ENCODE peak calls at places on chromosomes 5 and 9, in nine cellular contexts. Q, G, F, N, Y, P, R, L and B are unnamed samples. For H3K4me1, the result is how much of the 10 kb centered on the place peaks cover.

GRCh38 chr5:141866111-141866510 is 12.1 kb downstream of the PCDH1 start:
- DNase-seq in Q (peak), G (no peak), F (no peak), N (peak), Y (no peak), P (no peak), R (peak), L (no peak), B (no peak)

GRCh38 chr9:79731483-79731882 is 159.7 kb downstream of the TLE4 start:
- DNase-seq in Q (no peak), G (no peak), F (no peak), N (no peak), Y (no peak), P (no peak), R (no peak), L (no peak), B (no peak)

GRCh38 chr5:101102506-101102905 is 199.4 kb upstream of the ST8SIA4 start:
- DNase-seq in Q (no peak), G (no peak), F (no peak), N (peak), Y (no peak), P (no peak), R (no peak), L (no peak), B (no peak)

GRCh38 chr5:174317261-174317894 is 271.9 kb downstream of the NSG2 start:
- DNase-seq in Q (peak), G (no peak), F (no peak), N (peak), Y (peak), P (no peak), R (no peak), L (peak), B (peak)

GRCh38 chr5:54821445-54822330 is 163.7 kb downstream of the ESM1 start:
- DNase-seq in Q (no peak), G (no peak), F (no peak), N (no peak), Y (no peak), P (no peak), R (no peak), L (no peak), B (no peak)

GRCh38 chr5:74104469-74104868 is 478.5 kb downstream of the ARHGEF28 start:
- DNase-seq in Q (no peak), G (no peak), F (no peak), N (no peak), Y (no peak), P (no peak), R (peak), L (peak), B (no peak)

GRCh38 chr5:93249651-93250289 is 331.2 kb downstream of the NR2F1-AS1 start:
- DNase-seq in Q (no peak), G (no peak), F (no peak), N (peak), Y (no peak), P (no peak), R (no peak), L (peak), B (no peak)

GRCh38 chr5:52811067-52811749 is 23.5 kb downstream of the ITGA1 start:
- DNase-seq in Q (no peak), G (no peak), F (peak), N (peak), Y (no peak), P (no peak), R (no peak), L (peak), B (no peak)

GRCh38 chr5:65882278-65882677 is 44.1 kb upstream of the ERBIN start:
- DNase-seq in Q (no peak), G (no peak), F (no peak), N (no peak), Y (no peak), P (no peak), R (no peak), L (no peak), B (no peak)

GRCh38 chr5:103425686-103426454 is 136.7 kb downstream of the NUDT12 start:
- DNase-seq in Q (no peak), G (no peak), F (no peak), N (no peak), Y (no peak), P (no peak), R (no peak), L (peak), B (no peak)

GRCh38 chr5:176192094-176192721 is 46.0 kb upstream of the SIMC1 start:
- DNase-seq in Q (no peak), G (no peak), F (no peak), N (no peak), Y (no peak), P (no peak), R (no peak), L (no peak), B (no peak)

DNA sequence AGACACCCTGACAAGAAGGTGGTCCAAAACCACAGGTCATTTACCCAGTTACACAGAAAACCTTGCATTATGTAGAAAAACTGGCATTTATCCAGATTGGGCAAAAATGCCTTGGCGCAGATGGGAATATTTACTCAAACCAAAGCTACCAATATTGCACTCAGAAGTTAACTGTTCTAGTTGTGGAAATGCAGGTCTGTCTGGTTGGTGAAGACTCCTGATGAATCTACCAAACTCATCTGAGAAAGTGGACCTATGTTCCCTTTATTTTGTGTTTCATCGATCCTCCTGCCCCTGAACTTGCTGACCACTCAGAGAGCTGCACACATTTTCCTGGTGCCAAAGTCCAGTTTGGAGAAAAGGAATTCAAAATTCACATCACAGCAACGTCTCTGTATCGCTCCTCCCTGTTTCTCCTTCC is 85.2 kb upstream of the ALDH1A1 start:
- DNase-seq in Q (no peak), G (no peak), F (no peak), N (no peak), Y (no peak), P (no peak), R (no peak), L (peak), B (no peak)
- H3K4me1 ChIP-seq in Q (under half), G (under half), F (under half), N (under half), Y (under half), P (under half), R (under half), L (under half), B (under half)

GRCh38 chr5:6719896-6720560 is 6.8 kb downstream of the TENT4A start:
- DNase-seq in Q (no peak), G (no peak), F (no peak), N (no peak), Y (no peak), P (no peak), R (no peak), L (no peak), B (no peak)
- H3K4me1 ChIP-seq in Q (half or more), G (under half), F (half or more), N (under half), Y (under half), P (half or more), R (under half), L (under half), B (half or more)

DNA sequence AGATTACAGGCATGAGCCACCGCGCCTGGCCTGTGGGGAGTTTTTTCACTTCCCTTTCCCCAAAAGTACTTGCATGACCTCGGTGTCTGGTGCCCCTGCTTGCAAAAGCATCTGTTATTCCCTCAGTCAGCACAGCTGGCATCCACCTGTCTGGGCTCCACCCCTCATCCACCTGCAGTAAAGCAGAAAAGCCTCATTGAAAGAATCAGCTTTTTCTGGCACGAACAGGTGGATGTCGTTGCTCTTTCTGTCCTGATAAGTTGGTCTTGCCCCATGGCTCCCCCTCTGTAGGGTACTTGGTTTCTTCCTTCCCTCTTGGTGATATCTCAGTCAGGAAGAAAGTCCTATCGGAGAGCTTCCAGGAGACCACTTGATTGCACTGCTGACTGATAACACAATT is 37.4 kb downstream of the WWC1 start:
- DNase-seq in Q (peak), G (no peak), F (no peak), N (no peak), Y (peak), P (no peak), R (no peak), L (peak), B (no peak)
- H3K4me1 ChIP-seq in Q (under half), G (under half), F (under half), N (under half), Y (under half), P (under half), R (under half), L (under half), B (under half)

DNA sequence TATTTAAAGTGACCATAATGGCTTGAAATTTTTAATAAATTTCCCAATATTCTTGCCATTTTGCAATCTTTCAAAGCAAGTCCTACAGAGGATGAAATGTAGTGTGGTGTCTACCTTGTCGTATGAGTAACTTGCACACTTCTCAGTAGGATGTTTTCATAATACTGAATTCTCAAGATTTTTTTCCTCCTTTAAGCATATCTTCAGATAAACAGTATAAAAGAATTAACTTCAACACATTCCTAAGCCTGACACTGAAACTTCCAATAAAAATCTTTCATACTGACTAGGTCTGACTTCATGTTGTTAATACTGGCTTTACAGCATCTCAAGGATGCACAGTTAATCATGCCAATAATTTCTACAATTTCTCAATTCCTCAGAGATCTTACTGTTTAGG is 62.0 kb downstream of the DROSHA start:
- DNase-seq in Q (no peak), G (no peak), F (no peak), N (no peak), Y (no peak), P (no peak), R (no peak), L (no peak), B (no peak)
- H3K4me1 ChIP-seq in Q (under half), G (under half), F (under half), N (under half), Y (under half), P (under half), R (under half), L (under half), B (under half)

GRCh38 chr5:82334085-82334680 is 56.0 kb upstream of the RPS23 start:
- DNase-seq in Q (no peak), G (no peak), F (no peak), N (no peak), Y (no peak), P (no peak), R (no peak), L (no peak), B (no peak)
- H3K4me1 ChIP-seq in Q (under half), G (under half), F (half or more), N (under half), Y (under half), P (under half), R (under half), L (under half), B (half or more)

GRCh38 chr5:177471610-177472356 is 1.7 kb downstream of the DBN1 start:
- DNase-seq in Q (no peak), G (peak), F (peak), N (no peak), Y (no peak), P (peak), R (no peak), L (peak), B (no peak)
- H3K4me1 ChIP-seq in Q (half or more), G (under half), F (half or more), N (under half), Y (under half), P (under half), R (under half), L (under half), B (under half)

GRCh38 chr9:93588641-93589609 is 12.5 kb downstream of the PHF2 start:
- DNase-seq in Q (no peak), G (no peak), F (no peak), N (no peak), Y (no peak), P (no peak), R (no peak), L (no peak), B (no peak)

GRCh38 chr9:93591301-93591700 is 14.9 kb downstream of the PHF2 start:
- DNase-seq in Q (no peak), G (no peak), F (no peak), N (no peak), Y (no peak), P (no peak), R (no peak), L (no peak), B (no peak)

GRCh38 chr9:93587651-93588347 is 11.4 kb downstream of the PHF2 start:
- DNase-seq in Q (peak), G (no peak), F (no peak), N (no peak), Y (peak), P (no peak), R (no peak), L (no peak), B (no peak)

GRCh38 chr9:93590609-93591234 is 14.3 kb downstream of the PHF2 start:
- DNase-seq in Q (no peak), G (no peak), F (no peak), N (no peak), Y (no peak), P (no peak), R (no peak), L (no peak), B (no peak)

GRCh38 chr9:93589688-93590087 is 13.3 kb downstream of the PHF2 start:
- DNase-seq in Q (peak), G (no peak), F (no peak), N (no peak), Y (peak), P (no peak), R (no peak), L (peak), B (no peak)
- H3K4me1 ChIP-seq in Q (half or more), G (under half), F (half or more), N (under half), Y (under half), P (under half), R (under half), L (under half), B (under half)

GRCh38 chr9:121485618-121486531 is 13.8 kb downstream of the GGTA1 start:
- DNase-seq in Q (no peak), G (no peak), F (peak), N (no peak), Y (no peak), P (no peak), R (no peak), L (no peak), B (no peak)
- H3K4me1 ChIP-seq in Q (under half), G (under half), F (half or more), N (under half), Y (under half), P (under half), R (under half), L (under half), B (under half)